ENCODE peak calls at places on chromosomes 4 and X, in four cellular contexts. One of them, this sample, is unnamed.

GRCh38 chrX:2500681-2501151 is at the start of the genes DHRSX and ZBED1:
- DNase-seq in fibroblast of mammary gland: no peak
- DNase-seq in ecto neural progenitor cell: no peak
- DNase-seq in renal cortical epithelial cell: no peak
- DNase-seq in this sample: no peak

GRCh38 chr4:119026662-119027444 is 108.8 kb upstream of the MYOZ2 start:
- DNase-seq in fibroblast of mammary gland: peak; percentile 56
- DNase-seq in ecto neural progenitor cell: no peak
- DNase-seq in renal cortical epithelial cell: no peak
- DNase-seq in this sample: no peak

GRCh38 chr4:113849771-113850170 is 88.2 kb upstream of the CAMK2D start:
- DNase-seq in fibroblast of mammary gland: peak; percentile 66
- DNase-seq in ecto neural progenitor cell: no peak
- DNase-seq in renal cortical epithelial cell: no peak
- DNase-seq in this sample: no peak

GRCh38 chr4:173415885-173416658 is 17.2 kb upstream of the SCRG1 start:
- DNase-seq in fibroblast of mammary gland: no peak
- DNase-seq in ecto neural progenitor cell: no peak
- DNase-seq in renal cortical epithelial cell: no peak
- DNase-seq in this sample: peak; percentile 23

GRCh38 chr4:143386812-143387211 is 50.1 kb downstream of the GAB1 start:
- DNase-seq in fibroblast of mammary gland: no peak
- DNase-seq in ecto neural progenitor cell: no peak
- DNase-seq in renal cortical epithelial cell: no peak
- DNase-seq in this sample: no peak

GRCh38 chrX:23817979-23818336 is 35.0 kb downstream of the SAT1 start:
- DNase-seq in fibroblast of mammary gland: no peak
- DNase-seq in ecto neural progenitor cell: no peak
- DNase-seq in renal cortical epithelial cell: no peak
- DNase-seq in this sample: no peak

GRCh38 chr4:156949373-156949814 is 22.2 kb downstream of the PDGFC start:
- DNase-seq in fibroblast of mammary gland: peak; percentile 92
- DNase-seq in ecto neural progenitor cell: no peak
- DNase-seq in renal cortical epithelial cell: peak; percentile 100
- DNase-seq in this sample: no peak

GRCh38 chrX:118346258-118347094 is 570 bp downstream of the WDR44 start:
- DNase-seq in fibroblast of mammary gland: no peak
- DNase-seq in ecto neural progenitor cell: peak; percentile 67
- DNase-seq in renal cortical epithelial cell: no peak
- DNase-seq in this sample: no peak

GRCh38 chr4:26878729-26879415 is 18.2 kb downstream of the STIM2 start:
- DNase-seq in fibroblast of mammary gland: peak; percentile 56
- DNase-seq in ecto neural progenitor cell: no peak
- DNase-seq in renal cortical epithelial cell: peak; percentile 42
- DNase-seq in this sample: no peak

GRCh38 chrX:95076449-95076848 is 1402.4 kb downstream of the FAM133A start:
- DNase-seq in fibroblast of mammary gland: peak; percentile 60
- DNase-seq in ecto neural progenitor cell: no peak
- DNase-seq in renal cortical epithelial cell: no peak
- DNase-seq in this sample: no peak

GRCh38 chr4:182604161-182604591 is 313.0 kb downstream of the DCTD start:
- DNase-seq in fibroblast of mammary gland: peak; percentile 25
- DNase-seq in ecto neural progenitor cell: no peak
- DNase-seq in renal cortical epithelial cell: no peak
- DNase-seq in this sample: no peak

GRCh38 chr4:122988696-122989095 is 66.3 kb upstream of the NUDT6 start:
- DNase-seq in fibroblast of mammary gland: no peak
- DNase-seq in ecto neural progenitor cell: no peak
- DNase-seq in renal cortical epithelial cell: no peak
- DNase-seq in this sample: no peak

GRCh38 chrX:45735571-45735970 is 534.9 kb upstream of the DIPK2B start:
- DNase-seq in fibroblast of mammary gland: peak; percentile 53
- DNase-seq in ecto neural progenitor cell: no peak
- DNase-seq in renal cortical epithelial cell: no peak
- DNase-seq in this sample: no peak

GRCh38 chrX:106906361-106906760 is 3.2 kb upstream of the RIPPLY1 start:
- DNase-seq in fibroblast of mammary gland: no peak
- DNase-seq in ecto neural progenitor cell: no peak
- DNase-seq in renal cortical epithelial cell: peak; percentile 93
- DNase-seq in this sample: no peak

GRCh38 chr4:125317526-125317880 is 2.7 kb downstream of the FAT4 start:
- DNase-seq in fibroblast of mammary gland: peak; percentile 68
- DNase-seq in ecto neural progenitor cell: peak; percentile 70
- DNase-seq in renal cortical epithelial cell: no peak
- DNase-seq in this sample: peak; percentile 91

GRCh38 chr4:186749611-186750281 is 26.1 kb upstream of the FAT1 start:
- DNase-seq in fibroblast of mammary gland: no peak
- DNase-seq in ecto neural progenitor cell: no peak
- DNase-seq in renal cortical epithelial cell: no peak
- DNase-seq in this sample: no peak

GRCh38 chrX:101745046-101745445 is 85.4 kb upstream of the ARMCX2 start:
- DNase-seq in fibroblast of mammary gland: no peak
- DNase-seq in ecto neural progenitor cell: no peak
- DNase-seq in renal cortical epithelial cell: no peak
- DNase-seq in this sample: no peak

GRCh38 chr4:87382931-87383330 is 8.1 kb downstream of the HSD17B11 start:
- DNase-seq in fibroblast of mammary gland: no peak
- DNase-seq in ecto neural progenitor cell: no peak
- DNase-seq in renal cortical epithelial cell: no peak
- DNase-seq in this sample: no peak

GRCh38 chr4:65661469-65661868 is 8.8 kb downstream of the EPHA5 start:
- DNase-seq in fibroblast of mammary gland: no peak
- DNase-seq in ecto neural progenitor cell: no peak
- DNase-seq in renal cortical epithelial cell: no peak
- DNase-seq in this sample: peak; percentile 18

GRCh38 chr4:82785248-82786003 is 13.2 kb downstream of the SCD5 start:
- DNase-seq in fibroblast of mammary gland: peak; percentile 95
- DNase-seq in ecto neural progenitor cell: peak; percentile 12
- DNase-seq in renal cortical epithelial cell: peak; percentile 92
- DNase-seq in this sample: no peak

GRCh38 chrX:22559506-22559905 is 286.8 kb downstream of the CBLL2 start:
- DNase-seq in fibroblast of mammary gland: peak; percentile 5
- DNase-seq in ecto neural progenitor cell: no peak
- DNase-seq in renal cortical epithelial cell: no peak
- DNase-seq in this sample: no peak

GRCh38 chr4:40980318-40980883 is 230.6 kb downstream of the NSUN7 start:
- DNase-seq in fibroblast of mammary gland: no peak
- DNase-seq in ecto neural progenitor cell: no peak
- DNase-seq in renal cortical epithelial cell: peak; percentile 16
- DNase-seq in this sample: no peak

GRCh38 chr4:24774452-24774851 is 20.9 kb upstream of the SOD3 start:
- DNase-seq in fibroblast of mammary gland: peak; percentile 19
- DNase-seq in ecto neural progenitor cell: no peak
- DNase-seq in renal cortical epithelial cell: peak; percentile 88
- DNase-seq in this sample: no peak

GRCh38 chrX:53817548-53817947 is 131.0 kb upstream of the HUWE1 start:
- DNase-seq in fibroblast of mammary gland: no peak
- DNase-seq in ecto neural progenitor cell: no peak
- DNase-seq in renal cortical epithelial cell: no peak
- DNase-seq in this sample: no peak

GRCh38 chrX:14963447-14964236 is 90.4 kb downstream of the MOSPD2 start:
- DNase-seq in fibroblast of mammary gland: peak; percentile 14
- DNase-seq in ecto neural progenitor cell: no peak
- DNase-seq in renal cortical epithelial cell: peak; percentile 67
- DNase-seq in this sample: no peak

GRCh38 chr4:176563591-176563990 is 229.1 kb downstream of the VEGFC start:
- DNase-seq in fibroblast of mammary gland: peak; percentile 76
- DNase-seq in ecto neural progenitor cell: no peak
- DNase-seq in renal cortical epithelial cell: no peak
- DNase-seq in this sample: no peak

GRCh38 chr4:184861047-184861446 is 35.3 kb upstream of the ACSL1 start:
- DNase-seq in fibroblast of mammary gland: no peak
- DNase-seq in ecto neural progenitor cell: no peak
- DNase-seq in renal cortical epithelial cell: no peak
- DNase-seq in this sample: no peak

GRCh38 chr4:13966241-13967195 is 339.0 kb upstream of the BOD1L1 start:
- DNase-seq in fibroblast of mammary gland: peak; percentile 88
- DNase-seq in ecto neural progenitor cell: no peak
- DNase-seq in renal cortical epithelial cell: peak; percentile 84
- DNase-seq in this sample: peak; percentile 16

GRCh38 chr4:25085621-25086020 is 54.9 kb upstream of the LGI2 start:
- DNase-seq in fibroblast of mammary gland: no peak
- DNase-seq in ecto neural progenitor cell: no peak
- DNase-seq in renal cortical epithelial cell: no peak
- DNase-seq in this sample: no peak

GRCh38 chrX:31266172-31267076 is 194.6 kb upstream of the FTHL17 start:
- DNase-seq in fibroblast of mammary gland: no peak
- DNase-seq in ecto neural progenitor cell: peak; percentile 67
- DNase-seq in renal cortical epithelial cell: no peak
- DNase-seq in this sample: peak; percentile 71

GRCh38 chrX:63686878-63687714 is 97.9 kb downstream of the ARHGEF9 start:
- DNase-seq in fibroblast of mammary gland: peak; percentile 77
- DNase-seq in ecto neural progenitor cell: peak; percentile 39
- DNase-seq in renal cortical epithelial cell: peak; percentile 15
- DNase-seq in this sample: peak; percentile 6

GRCh38 chr4:40438384-40439026 is 103.4 kb downstream of the CHRNA9 start:
- DNase-seq in fibroblast of mammary gland: no peak
- DNase-seq in ecto neural progenitor cell: no peak
- DNase-seq in renal cortical epithelial cell: no peak
- DNase-seq in this sample: no peak

GRCh38 chrX:39821011-39821708 is 276.6 kb downstream of the BCOR start:
- DNase-seq in fibroblast of mammary gland: peak; percentile 33
- DNase-seq in ecto neural progenitor cell: peak; percentile 81
- DNase-seq in renal cortical epithelial cell: no peak
- DNase-seq in this sample: peak; percentile 69

GRCh38 chrX:148500428-148501120 is at the start of gene AFF2:
- DNase-seq in fibroblast of mammary gland: peak; percentile 2
- DNase-seq in ecto neural progenitor cell: peak; percentile 54
- DNase-seq in renal cortical epithelial cell: no peak
- DNase-seq in this sample: peak; percentile 58

GRCh38 chr4:40594261-40595178 is 35.1 kb downstream of the RBM47 start:
- DNase-seq in fibroblast of mammary gland: peak; percentile 80
- DNase-seq in ecto neural progenitor cell: no peak
- DNase-seq in renal cortical epithelial cell: no peak
- DNase-seq in this sample: no peak

This sample was measured in retina.